ENCODE peak calls at places on chromosomes 5 and 9, in nine cellular contexts. V is spleen, M is breast epithelium, S is stomach, Z is prostate gland, K is transverse colon, G is HepG2, A is GM12891, U is HL-60. H is an unnamed sample.

GRCh38 chr5:143041461-143041860 is 271.3 kb downstream of the ARHGAP26 start:
- DNase-seq in V (no peak), M (no peak), S (no peak), Z (no peak), K (no peak), G (no peak), A (no peak), U (no peak), H (no peak)

GRCh38 chr9:92617195-92617813 is 52.6 kb downstream of the IPPK start:
- DNase-seq in V (no peak), M (no peak), S (peak; percentile 20), Z (no peak), K (no peak), G (no peak), A (no peak), U (no peak), H (peak; percentile 61)

GRCh38 chr5:169893010-169893409 is 87.3 kb downstream of the INSYN2B start:
- DNase-seq in V (no peak), M (no peak), S (no peak), Z (no peak), K (no peak), G (no peak), A (no peak), U (no peak), H (no peak)

GRCh38 chr5:157778121-157778805 is 34.8 kb downstream of the LSM11 start:
- DNase-seq in V (no peak), M (no peak), S (peak; percentile 54), Z (peak; percentile 23), K (peak; percentile 71), G (peak; percentile 56), A (no peak), U (no peak), H (no peak)

GRCh38 chr5:68245325-68245724 is 29.8 kb downstream of the PIK3R1 start:
- DNase-seq in V (no peak), M (no peak), S (no peak), Z (no peak), K (no peak), G (no peak), A (no peak), U (no peak), H (no peak)

GRCh38 chr5:140978987-140979386 is 12.7 kb downstream of the PCDHAC2 start:
- DNase-seq in V (no peak), M (no peak), S (no peak), Z (no peak), K (no peak), G (no peak), A (no peak), U (no peak), H (no peak)

GRCh38 chr5:175887463-175887862 is 16.1 kb downstream of the CPLX2 start:
- DNase-seq in V (no peak), M (no peak), S (no peak), Z (no peak), K (no peak), G (no peak), A (no peak), U (no peak), H (no peak)

GRCh38 chr5:126718246-126718868 is 58.6 kb upstream of the LMNB1 start:
- DNase-seq in V (no peak), M (no peak), S (no peak), Z (no peak), K (no peak), G (no peak), A (no peak), U (peak; percentile 11), H (no peak)

GRCh38 chr5:135255461-135256178 is 143.4 kb downstream of the MACROH2A1 start:
- DNase-seq in V (no peak), M (no peak), S (no peak), Z (no peak), K (no peak), G (peak; percentile 47), A (no peak), U (no peak), H (no peak)

GRCh38 chr5:151617841-151618710 is 26.9 kb upstream of the FAT2 start:
- DNase-seq in V (no peak), M (no peak), S (no peak), Z (no peak), K (no peak), G (peak; percentile 87), A (no peak), U (no peak), H (no peak)

GRCh38 chr9:127519301-127520166 is 68.2 kb downstream of the LRSAM1 start:
- DNase-seq in V (no peak), M (no peak), S (no peak), Z (no peak), K (no peak), G (no peak), A (no peak), U (peak; percentile 78), H (no peak)

GRCh38 chr5:133316346-133317343 is 264.8 kb downstream of the HSPA4 start:
- DNase-seq in V (no peak), M (no peak), S (no peak), Z (no peak), K (no peak), G (peak; percentile 27), A (no peak), U (no peak), H (no peak)

GRCh38 chr9:111891910-111892499 is 4.6 kb upstream of the UGCG start:
- DNase-seq in V (no peak), M (no peak), S (peak; percentile 82), Z (peak; percentile 21), K (peak; percentile 80), G (peak; percentile 16), A (peak; percentile 13), U (no peak), H (no peak)

GRCh38 chr5:157556615-157557418 is 18.8 kb downstream of the ADAM19 start:
- DNase-seq in V (no peak), M (no peak), S (no peak), Z (no peak), K (no peak), G (no peak), A (no peak), U (no peak), H (no peak)

GRCh38 chr5:178630475-178630930 is 3.7 kb upstream of the CLK4 start:
- DNase-seq in V (no peak), M (no peak), S (no peak), Z (no peak), K (no peak), G (peak; percentile 97), A (no peak), U (no peak), H (no peak)

GRCh38 chr9:71858812-71859211 is 52.2 kb downstream of the ABHD17B start:
- DNase-seq in V (no peak), M (no peak), S (no peak), Z (no peak), K (no peak), G (no peak), A (no peak), U (no peak), H (no peak)

GRCh38 chr9:89153618-89154017 is 25.0 kb downstream of the SHC3 start:
- DNase-seq in V (no peak), M (no peak), S (no peak), Z (no peak), K (no peak), G (no peak), A (no peak), U (no peak), H (no peak)

GRCh38 chr9:96381696-96382095 is 1.8 kb downstream of the SLC35D2 start:
- DNase-seq in V (no peak), M (no peak), S (no peak), Z (no peak), K (no peak), G (no peak), A (no peak), U (no peak), H (peak; percentile 40)

GRCh38 chr9:96382175-96382574 is 1.3 kb downstream of the SLC35D2 start:
- DNase-seq in V (no peak), M (no peak), S (no peak), Z (no peak), K (no peak), G (peak; percentile 20), A (no peak), U (no peak), H (no peak)

GRCh38 chr9:96382839-96383164 is 709 bp downstream of the SLC35D2 start:
- DNase-seq in V (no peak), M (no peak), S (no peak), Z (no peak), K (no peak), G (no peak), A (no peak), U (no peak), H (no peak)

GRCh38 chr9:96386157-96386556 is 2.6 kb upstream of the SLC35D2 start:
- DNase-seq in V (no peak), M (no peak), S (no peak), Z (no peak), K (no peak), G (peak; percentile 83), A (no peak), U (no peak), H (no peak)

GRCh38 chr9:96383165-96383939 is at the start of gene SLC35D2:
- DNase-seq in V (peak; percentile 87), M (peak; percentile 56), S (peak; percentile 75), Z (peak; percentile 29), K (peak; percentile 87), G (peak; percentile 73), A (peak; percentile 36), U (peak; percentile 3), H (peak; percentile 75)
- TF ChIP-seq POLR2AphosphoS5 in V (peak; percentile 36), M (no peak), S (no peak), Z (no peak), K (no peak), G (peak; percentile 82), A (no peak), U (no peak), H (peak; percentile 16)

DNA sequence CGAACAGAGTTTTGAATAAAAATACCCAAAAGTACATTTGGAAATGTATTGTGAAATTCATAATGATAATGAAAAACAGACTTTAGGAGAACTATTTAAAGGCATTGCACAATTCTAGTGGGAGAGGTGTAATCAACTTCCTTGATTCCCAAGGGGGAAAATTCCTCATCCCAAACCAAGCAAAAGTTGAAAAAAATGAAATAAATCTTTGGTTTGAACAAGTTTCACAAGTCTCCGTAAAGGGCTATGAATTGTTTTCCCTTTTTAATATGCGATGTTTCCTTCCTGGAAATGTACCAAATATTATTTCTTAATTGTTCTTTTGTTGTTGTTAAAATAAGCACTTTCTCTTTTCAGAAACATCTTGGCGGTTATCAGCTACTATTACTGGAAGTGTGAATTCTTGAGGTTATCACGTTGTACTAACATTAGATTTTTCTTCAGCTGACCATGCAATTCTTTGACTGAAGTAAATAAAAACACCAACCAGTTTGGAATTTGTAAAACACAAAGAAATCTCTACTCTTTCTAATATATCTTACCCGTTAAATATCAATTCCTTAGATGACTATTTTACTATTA is 59.3 kb downstream of the SVEP1 start:
- DNase-seq in V (no peak), M (no peak), S (no peak), Z (no peak), K (no peak), G (no peak), A (no peak), U (no peak), H (no peak)
- TF ChIP-seq POLR2AphosphoS5 in V (no peak), M (peak; percentile 82), S (no peak), Z (no peak), K (no peak), G (no peak), A (no peak), U (no peak), H (peak; percentile 55)

GRCh38 chr9:98045234-98046160 is 11.0 kb upstream of the NANS start:
- DNase-seq in V (no peak), M (no peak), S (no peak), Z (no peak), K (no peak), G (peak; percentile 77), A (no peak), U (peak; percentile 88), H (no peak)
- TF ChIP-seq POLR2AphosphoS5 in V (peak; percentile 58), M (no peak), S (no peak), Z (no peak), K (no peak), G (peak; percentile 77), A (peak; percentile 63), U (peak; percentile 86), H (no peak)

GRCh38 chr5:173890195-173890951 is 2.2 kb downstream of the CPEB4 start:
- DNase-seq in V (no peak), M (no peak), S (no peak), Z (no peak), K (no peak), G (no peak), A (no peak), U (no peak), H (peak; percentile 68)
- TF ChIP-seq POLR2AphosphoS5 in V (peak; percentile 35), M (no peak), S (no peak), Z (peak; percentile 32), K (no peak), G (no peak), A (no peak), U (no peak), H (no peak)

H was measured in sigmoid colon.